ENCODE peak calls at places on chromosomes 5 and 9, in six cellular contexts. N is heart left ventricle, A is lower lobe of right lung, X is colonic mucosa, P is uterus, H is ovary. V is an unnamed sample. For H3K4me1, the result is how much of the 10 kb centered on the place peaks cover.

GRCh38 chr5:10863763-10864383 is 102.8 kb upstream of the DAP start:
- DNase-seq in X (peak), P (no peak), A (no peak), H (no peak), N (peak), V (peak)

GRCh38 chr9:89274838-89275237 is 36.2 kb upstream of the CKS2 start:
- DNase-seq in P (no peak), H (no peak), X (no peak), A (no peak), N (no peak), V (no peak)

GRCh38 chr9:86369810-86370209 is 15.6 kb upstream of the TUT7 start:
- DNase-seq in P (no peak), H (no peak), N (no peak), A (no peak), X (no peak), V (no peak)

GRCh38 chr9:2506310-2506709 is 115.3 kb upstream of the VLDLR start:
- DNase-seq in A (no peak), H (no peak), N (no peak), P (no peak), X (no peak), V (no peak)

GRCh38 chr9:128685636-128686489 is 3.2 kb upstream of the SET start:
- DNase-seq in P (no peak), A (peak), N (no peak), H (peak), X (peak), V (no peak)

GRCh38 chr5:115428676-115429075 is 115.9 kb downstream of the FEM1C start:
- DNase-seq in P (no peak), X (no peak), A (no peak), N (no peak), H (no peak), V (no peak)

GRCh38 chr5:150186796-150187356 is 3.0 kb upstream of the SLC6A7 start:
- DNase-seq in A (no peak), H (no peak), N (no peak), P (no peak), X (peak), V (no peak)

GRCh38 chr9:116924462-116925110 is 237.5 kb downstream of the TRIM32 start:
- DNase-seq in P (no peak), A (no peak), X (no peak), N (no peak), H (no peak), V (no peak)

GRCh38 chr9:125888220-125888619 is 141.0 kb downstream of the PBX3 start:
- DNase-seq in A (no peak), P (no peak), X (no peak), N (no peak), H (no peak), V (no peak)

GRCh38 chr5:173602423-173602822 is 14.0 kb downstream of the BOD1 start:
- DNase-seq in H (peak), P (no peak), N (no peak), A (peak), X (no peak), V (no peak)

GRCh38 chr9:126301985-126302603 is 24.5 kb upstream of the MVB12B start:
- DNase-seq in N (peak), H (no peak), P (peak), X (peak), A (no peak), V (peak)

GRCh38 chr9:33750839-33751339 is 44.5 kb upstream of the PRSS3 start:
- DNase-seq in H (no peak), A (no peak), P (no peak), X (no peak), N (no peak), V (no peak)

GRCh38 chr5:74094096-74094778 is 468.2 kb downstream of the ARHGEF28 start:
- DNase-seq in N (peak), H (no peak), P (no peak), X (no peak), A (no peak), V (no peak)

GRCh38 chr5:107169871-107170270 is 500.9 kb downstream of the EFNA5 start:
- DNase-seq in H (no peak), N (no peak), P (no peak), X (no peak), A (no peak), V (no peak)

GRCh38 chr5:139488269-139488668 is 5.7 kb upstream of the STING1 start:
- DNase-seq in A (peak), X (no peak), N (peak), P (no peak), H (no peak), V (no peak)

GRCh38 chr5:58394326-58394725 is 65.6 kb downstream of the PLK2 start:
- DNase-seq in P (no peak), N (no peak), H (no peak), X (no peak), A (no peak), V (no peak)

GRCh38 chr5:89421035-89421434 is 538.1 kb upstream of the MEF2C start:
- DNase-seq in A (no peak), H (no peak), X (no peak), P (no peak), N (no peak), V (no peak)

GRCh38 chr5:68415177-68416085 is 199.9 kb downstream of the PIK3R1 start:
- DNase-seq in P (no peak), N (no peak), H (no peak), A (no peak), X (no peak), V (no peak)

GRCh38 chr5:168920019-168920813 is 341.0 kb upstream of the PANK3 start:
- DNase-seq in N (no peak), P (no peak), X (no peak), H (no peak), A (peak), V (no peak)

GRCh38 chr5:77645158-77645994 is 6.9 kb upstream of the OTP start:
- DNase-seq in H (no peak), N (no peak), P (no peak), X (no peak), A (peak), V (no peak)

GRCh38 chr9:114374936-114375335 is 12.8 kb downstream of the AKNA start:
- DNase-seq in A (no peak), P (no peak), H (no peak), X (no peak), N (no peak), V (no peak)

GRCh38 chr5:151720195-151720594 is 33.5 kb upstream of the SPARC start:
- DNase-seq in P (no peak), X (no peak), A (no peak), N (no peak), H (no peak), V (no peak)

GRCh38 chr9:132498811-132499210 is 83.6 kb upstream of the BARHL1 start:
- DNase-seq in N (no peak), A (no peak), X (no peak), P (no peak), H (no peak), V (no peak)

GRCh38 chr5:143442398-143442797 is 38.9 kb upstream of the NR3C1 start:
- DNase-seq in A (no peak), N (no peak), X (no peak), P (no peak), H (no peak), V (no peak)

GRCh38 chr9:249025-249424 is 34.4 kb downstream of the DOCK8 start:
- DNase-seq in N (no peak), P (no peak), X (no peak), A (no peak), H (no peak), V (peak)

GRCh38 chr5:72630056-72630455 is 122.8 kb upstream of the ZNF366 start:
- DNase-seq in P (no peak), X (no peak), H (no peak), N (no peak), A (no peak), V (no peak)

GRCh38 chr5:54589786-54590185 is 72.2 kb downstream of the SNX18 start:
- DNase-seq in N (no peak), X (no peak), P (no peak), A (no peak), H (no peak), V (no peak)

GRCh38 chr5:120803282-120803681 is 339.2 kb downstream of the PRR16 start:
- DNase-seq in A (no peak), N (no peak), X (no peak), P (no peak), H (no peak), V (no peak)

GRCh38 chr5:113266913-113267227 is 167.9 kb downstream of the TSSK1B start:
- DNase-seq in P (no peak), N (no peak), A (no peak), X (no peak), H (no peak), V (no peak)

GRCh38 chr5:66171349-66172344 is 27.5 kb downstream of the SREK1 start:
- DNase-seq in X (no peak), N (no peak), A (no peak), H (peak), P (peak), V (peak)

GRCh38 chr5:109533847-109534272 is 124.1 kb upstream of the PJA2 start:
- DNase-seq in H (no peak), P (no peak), N (no peak), X (no peak), A (no peak), V (no peak)

GRCh38 chr5:155475318-155475717 is 461.8 kb downstream of the KIF4B start:
- DNase-seq in N (no peak), X (no peak), H (no peak), P (no peak), A (no peak), V (no peak)

GRCh38 chr5:10588109-10588775 is 24.4 kb downstream of the ANKRD33B start:
- DNase-seq in A (no peak), P (no peak), H (no peak), X (no peak), N (no peak), V (no peak)

GRCh38 chr5:133122711-133123110 is 70.9 kb downstream of the HSPA4 start:
- DNase-seq in H (no peak), P (no peak), A (no peak), X (no peak), N (no peak), V (no peak)

GRCh38 chr9:134881313-134881670 is 682 bp downstream of the FCN2 start:
- DNase-seq in H (no peak), X (no peak), N (no peak), A (no peak), P (no peak), V (no peak)

GRCh38 chr5:180630426-180630825 is 19.0 kb downstream of the FLT4 start:
- DNase-seq in H (no peak), X (no peak), P (no peak), A (no peak), N (no peak), V (no peak)

GRCh38 chr5:180632768-180633167 is 16.6 kb downstream of the FLT4 start:
- DNase-seq in H (peak), P (no peak), X (no peak), N (no peak), A (peak), V (no peak)

GRCh38 chr5:180629703-180630382 is 19.6 kb downstream of the FLT4 start:
- DNase-seq in H (no peak), A (peak), P (no peak), N (no peak), X (no peak), V (no peak)

GRCh38 chr5:180633283-180634177 is 15.9 kb downstream of the FLT4 start:
- DNase-seq in A (peak), X (no peak), N (no peak), P (no peak), H (peak), V (no peak)

DNA sequence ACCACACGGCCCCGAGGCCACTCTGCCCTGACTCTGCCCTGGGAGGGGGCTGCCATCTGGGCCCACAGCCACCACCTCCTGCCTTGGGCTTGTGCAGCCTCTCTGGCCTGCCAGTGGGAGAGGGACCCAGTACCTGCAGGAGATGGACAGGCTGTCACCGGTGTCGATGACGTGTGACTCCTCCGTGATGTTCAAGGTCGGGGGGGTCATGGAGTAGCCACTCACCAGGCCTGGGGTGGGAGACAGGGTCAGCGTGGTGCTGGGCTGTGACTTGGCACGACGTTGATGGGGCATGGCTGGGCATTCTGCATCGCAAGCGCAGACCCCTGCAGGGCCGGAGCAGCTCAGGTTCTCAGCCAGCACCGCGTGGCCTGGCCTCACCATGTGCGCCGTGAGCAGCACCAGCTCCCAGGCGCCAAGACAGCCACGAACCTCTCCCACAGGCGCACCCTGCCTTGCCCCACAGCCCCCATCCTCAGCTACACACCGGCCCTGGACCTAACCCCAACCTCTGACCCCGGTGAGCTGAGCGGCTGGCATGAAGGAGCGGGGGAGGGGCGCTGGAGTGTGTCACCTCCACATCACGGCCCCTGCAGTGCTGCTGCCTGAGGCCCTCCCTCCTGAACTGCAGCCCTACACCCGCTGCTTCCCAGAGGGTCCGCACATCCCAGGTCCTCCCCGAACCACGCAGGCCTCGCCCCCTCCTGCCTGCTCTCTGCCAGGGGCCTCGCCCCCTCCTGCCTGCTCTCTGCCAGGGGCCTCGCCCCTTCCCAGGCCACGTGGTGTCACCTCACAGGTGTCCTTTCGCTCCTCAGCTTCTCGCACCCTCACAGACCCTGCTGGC is 17.6 kb downstream of the FLT4 start:
- DNase-seq in H (no peak), A (peak), P (no peak), N (no peak), X (no peak), V (no peak)
- H3K4me1 ChIP-seq in H (under half), A (under half), P (under half), N (under half), X (under half), V (under half)

DNA sequence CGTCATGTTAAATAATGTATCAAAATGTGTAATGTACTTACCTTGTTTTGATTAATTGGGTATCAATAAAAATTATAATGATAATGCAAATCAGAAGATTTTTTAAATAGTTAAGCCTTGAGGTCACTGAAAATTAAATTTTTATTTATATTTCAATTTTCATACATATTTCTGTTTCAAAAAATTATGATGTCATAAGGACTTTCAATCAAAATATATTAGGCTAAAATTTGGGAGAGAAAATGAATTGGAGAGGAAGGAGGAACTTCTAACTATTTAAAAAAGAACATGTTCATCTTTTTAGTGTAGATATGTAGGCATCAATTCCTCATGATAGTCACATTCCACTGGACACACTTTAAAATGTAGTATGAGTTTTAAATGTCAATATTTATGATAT is 29.1 kb upstream of the ERAP1 start:
- DNase-seq in H (no peak), P (no peak), A (no peak), X (no peak), N (no peak), V (no peak)
- H3K27ac ChIP-seq in H (no peak), P (no peak), A (no peak), X (no peak), N (no peak), V (no peak)

GRCh38 chr5:400282-401215 is 42.4 kb upstream of the EXOC3 start:
- DNase-seq in A (no peak), X (peak), H (peak), P (no peak), N (no peak), V (no peak)
- H3K4me3 ChIP-seq in A (peak), X (no peak), H (no peak), P (no peak), N (no peak), V (no peak)

DNA sequence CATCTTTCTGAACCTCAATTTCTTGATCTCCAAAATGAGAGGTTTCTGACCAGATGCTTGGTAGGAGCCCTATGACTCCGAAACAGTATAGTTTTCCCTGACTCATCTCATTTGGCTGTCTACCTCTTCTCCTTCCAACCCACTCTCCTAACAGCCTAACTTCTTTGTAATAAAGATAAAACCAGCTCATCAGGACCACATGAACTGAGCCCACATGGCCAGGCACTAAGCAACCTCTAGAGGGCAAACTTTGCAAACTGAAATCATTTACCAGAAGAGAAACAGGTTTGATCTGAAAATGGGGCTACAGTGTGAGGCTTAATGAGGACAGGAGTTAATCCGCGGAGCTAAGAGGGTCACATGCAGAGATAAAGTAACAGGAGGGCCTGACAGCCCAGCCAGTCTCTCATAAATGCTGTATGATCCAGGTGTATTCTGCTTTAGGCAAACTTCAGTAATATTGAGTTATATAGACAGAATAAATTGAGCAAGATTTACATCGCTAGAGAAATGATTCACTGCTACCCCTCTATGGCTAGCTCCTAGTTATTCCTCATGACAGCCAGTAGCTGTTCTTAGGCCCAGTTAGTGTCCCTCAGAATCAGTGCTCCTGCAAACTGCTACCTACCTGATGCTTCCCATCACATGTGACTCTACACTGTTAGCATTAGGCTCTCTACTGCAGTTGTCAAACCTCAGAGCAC is 64.6 kb downstream of the ABCA1 start:
- DNase-seq in H (peak), A (no peak), P (peak), N (peak), X (peak), V (peak)
- H3K4me1 ChIP-seq in H (under half), A (half or more), P (under half), N (under half), X (under half), V (under half)

GRCh38 chr5:135446615-135447014 is 533 bp downstream of the DCANP1 start:
- DNase-seq in X (no peak), N (peak), H (no peak), A (no peak), P (no peak), V (no peak)
- H3K27ac ChIP-seq in X (no peak), N (no peak), H (no peak), A (no peak), P (no peak), V (no peak)

DNA sequence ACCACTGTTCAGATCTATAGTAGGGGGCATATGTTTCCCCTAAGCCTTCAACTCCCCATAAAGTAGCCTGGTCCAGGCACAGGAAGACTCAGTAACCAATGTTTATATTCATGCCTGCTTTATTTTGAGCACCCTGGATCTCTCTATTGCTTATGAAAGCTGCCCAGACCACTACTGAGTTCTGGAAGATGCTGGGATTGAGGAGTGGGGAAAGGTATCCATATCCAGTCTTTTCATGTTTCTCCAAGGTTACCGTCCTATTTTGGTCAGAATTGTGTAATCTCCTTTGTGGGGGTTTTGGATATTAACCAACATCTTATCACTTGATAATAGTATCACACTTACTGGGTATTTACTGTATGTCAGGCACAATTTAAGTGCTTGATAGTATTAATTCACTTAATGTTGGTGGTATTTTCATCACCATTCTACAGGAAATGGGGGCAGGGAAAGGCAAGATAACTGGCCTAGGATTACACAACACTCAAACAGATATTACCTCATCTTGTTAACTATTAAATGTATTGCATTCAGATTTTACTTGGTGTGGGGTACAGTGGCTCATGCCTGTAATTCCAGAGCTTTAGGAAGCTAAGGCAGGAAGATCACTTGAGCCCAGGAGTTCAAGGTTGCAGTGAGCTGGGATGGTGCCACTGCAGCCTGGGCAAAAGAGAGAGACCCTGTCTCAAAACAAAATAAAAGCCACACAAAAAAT is 36.3 kb downstream of the RUSC2 start:
- DNase-seq in N (no peak), P (no peak), A (no peak), X (no peak), H (no peak), V (no peak)
- H3K4me3 ChIP-seq in N (no peak), P (no peak), A (no peak), X (no peak), H (no peak), V (no peak)

DNA sequence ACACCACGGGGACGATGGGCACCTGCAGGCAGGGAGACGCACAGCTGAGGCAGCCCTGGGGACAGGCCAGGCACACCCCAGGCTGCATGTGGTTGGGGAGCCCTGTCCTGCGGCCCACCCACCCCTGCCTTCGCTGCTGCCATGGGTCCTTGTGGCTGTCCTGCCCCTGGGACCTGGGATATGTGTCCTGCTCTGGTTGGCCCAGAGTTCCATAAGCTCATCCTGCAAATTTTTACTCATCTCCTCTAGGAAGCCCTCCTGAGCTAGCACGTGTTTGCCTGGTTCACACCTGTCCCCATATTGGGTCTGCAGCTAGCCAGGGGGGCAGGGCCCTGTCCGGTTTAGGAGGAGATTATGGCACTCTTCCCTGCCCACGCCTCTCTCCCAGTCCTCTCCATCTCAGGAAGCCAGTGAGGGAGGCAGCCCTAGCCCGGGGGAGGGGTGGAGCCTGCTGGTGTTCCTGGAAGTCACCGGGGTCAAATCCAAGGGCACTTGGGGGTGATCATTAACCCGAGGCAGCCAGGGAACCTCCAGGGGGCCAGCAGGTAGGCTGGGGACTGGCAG is 12.2 kb downstream of the EGFL7 start:
- DNase-seq in A (peak), P (peak), N (no peak), X (peak), H (no peak), V (no peak)
- H3K4me1 ChIP-seq in A (under half), P (under half), N (under half), X (under half), H (under half), V (under half)

V was measured in effector memory CD4-positive, alpha-beta T cell.